ENCODE peak calls at places on chromosomes 1 and 21, in six cellular contexts. Y is NCI-H524; X is stimulated activated CD4-positive, alpha-beta T cell treated with anti-CD3 and anti-CD28 coated beads, Interleukin-4, amount 100 ng/mL, for 4 hours; E is coronary artery; J is stimulated activated CD8-positive, alpha-beta memory T cell treated with anti-CD3 and anti-CD28 coated beads, Interleukin-7, amount 100 ng/mL, for 24 hours; B is PC-3. M is an unnamed sample.
A peak's percentile ranks its signal among the peaks of the same experiment; 100 is the strongest.

GRCh38 chr1:22525211-22525610 is 38.1 kb upstream of the EPHA8 start:
- DNase-seq in Y (no peak), X (no peak), E (no peak), J (no peak), B (no peak), M (no peak)

GRCh38 chr1:212181015-212181891 is 104.0 kb upstream of the PPP2R5A start:
- DNase-seq in J (no peak), Y (no peak), X (no peak), B (no peak), E (no peak), M (no peak)

GRCh38 chr1:237804516-237804915 is 86.2 kb downstream of the ZP4 start:
- DNase-seq in X (no peak), J (no peak), B (no peak), E (no peak), Y (no peak), M (no peak)

GRCh38 chr1:218752126-218752525 is 407.0 kb downstream of the TGFB2 start:
- DNase-seq in B (no peak), E (no peak), X (no peak), J (no peak), Y (no peak), M (no peak)

GRCh38 chr1:19424651-19425570 is 60.4 kb downstream of the CAPZB start:
- DNase-seq in J (no peak), E (no peak), Y (no peak), X (no peak), B (no peak), M (no peak)

GRCh38 chr1:107228704-107229103 is 87.9 kb downstream of the NTNG1 start:
- DNase-seq in X (no peak), J (no peak), Y (no peak), B (no peak), E (no peak), M (peak; percentile 11)

GRCh38 chr21:37849703-37850102 is 66.6 kb downstream of the KCNJ6 start:
- DNase-seq in X (no peak), E (no peak), Y (no peak), B (peak; percentile 16), J (no peak), M (peak; percentile 55)

GRCh38 chr1:36342426-36343185 is 19.2 kb upstream of the EVA1B start:
- DNase-seq in J (no peak), B (peak; percentile 87), X (peak; percentile 54), Y (no peak), E (no peak), M (peak; percentile 96)

M was measured in HT1080.